ENCODE peak calls at places on chromosomes 6 and 20, in eight cellular contexts. One of them, this sample, is unnamed.

GRCh38 chr6:26421259-26422144 is 18.8 kb upstream of the BTN3A3 start:
- DNase-seq in sigmoid colon: peak; percentile 90
- DNase-seq in Panc1: peak; percentile 69
- DNase-seq in transverse colon: peak; percentile 74
- DNase-seq in stomach: peak; percentile 73
- DNase-seq in GM12878: peak; percentile 43
- DNase-seq in breast epithelium: peak; percentile 60
- DNase-seq in HCT116: peak; percentile 86
- DNase-seq in this sample: peak; percentile 76

GRCh38 chr20:37394543-37395410 is 48.8 kb downstream of the SRC start:
- DNase-seq in sigmoid colon: no peak
- DNase-seq in Panc1: no peak
- DNase-seq in transverse colon: no peak
- DNase-seq in stomach: no peak
- DNase-seq in GM12878: no peak
- DNase-seq in breast epithelium: no peak
- DNase-seq in HCT116: no peak
- DNase-seq in this sample: no peak

GRCh38 chr6:140921366-140922226 is 1211.1 kb upstream of the GJE1 start:
- DNase-seq in sigmoid colon: no peak
- DNase-seq in Panc1: peak; percentile 72
- DNase-seq in transverse colon: peak; percentile 19
- DNase-seq in stomach: no peak
- DNase-seq in GM12878: no peak
- DNase-seq in breast epithelium: no peak
- DNase-seq in HCT116: peak; percentile 65
- DNase-seq in this sample: no peak

GRCh38 chr6:50842861-50843384 is 24.3 kb downstream of the TFAP2B start:
- DNase-seq in sigmoid colon: no peak
- DNase-seq in Panc1: no peak
- DNase-seq in transverse colon: no peak
- DNase-seq in stomach: no peak
- DNase-seq in GM12878: no peak
- DNase-seq in breast epithelium: no peak
- DNase-seq in HCT116: no peak
- DNase-seq in this sample: no peak

GRCh38 chr6:168111911-168112310 is 32.9 kb upstream of the FRMD1 start:
- DNase-seq in sigmoid colon: no peak
- DNase-seq in Panc1: no peak
- DNase-seq in transverse colon: no peak
- DNase-seq in stomach: no peak
- DNase-seq in GM12878: no peak
- DNase-seq in breast epithelium: no peak
- DNase-seq in HCT116: no peak
- DNase-seq in this sample: no peak

GRCh38 chr20:58538752-58539151 is 23.6 kb upstream of the APCDD1L start:
- DNase-seq in sigmoid colon: peak; percentile 6
- DNase-seq in Panc1: no peak
- DNase-seq in transverse colon: no peak
- DNase-seq in stomach: no peak
- DNase-seq in GM12878: no peak
- DNase-seq in breast epithelium: no peak
- DNase-seq in HCT116: no peak
- DNase-seq in this sample: no peak

GRCh38 chr6:29723666-29724588 is 693 bp downstream of the HLA-F start:
- DNase-seq in sigmoid colon: no peak
- DNase-seq in Panc1: no peak
- DNase-seq in transverse colon: peak; percentile 72
- DNase-seq in stomach: peak; percentile 67
- DNase-seq in GM12878: no peak
- DNase-seq in breast epithelium: no peak
- DNase-seq in HCT116: no peak
- DNase-seq in this sample: peak; percentile 78

GRCh38 chr6:79841577-79842381 is 105.6 kb downstream of the ELOVL4 start:
- DNase-seq in sigmoid colon: no peak
- DNase-seq in Panc1: no peak
- DNase-seq in transverse colon: no peak
- DNase-seq in stomach: no peak
- DNase-seq in GM12878: no peak
- DNase-seq in breast epithelium: no peak
- DNase-seq in HCT116: no peak
- DNase-seq in this sample: no peak

GRCh38 chr6:56232446-56232845 is 14.9 kb downstream of the COL21A1 start:
- DNase-seq in sigmoid colon: no peak
- DNase-seq in Panc1: no peak
- DNase-seq in transverse colon: no peak
- DNase-seq in stomach: no peak
- DNase-seq in GM12878: no peak
- DNase-seq in breast epithelium: no peak
- DNase-seq in HCT116: no peak
- DNase-seq in this sample: no peak

GRCh38 chr6:44564906-44565524 is 177.5 kb downstream of the CDC5L start:
- DNase-seq in sigmoid colon: no peak
- DNase-seq in Panc1: no peak
- DNase-seq in transverse colon: no peak
- DNase-seq in stomach: no peak
- DNase-seq in GM12878: no peak
- DNase-seq in breast epithelium: no peak
- DNase-seq in HCT116: no peak
- DNase-seq in this sample: no peak

GRCh38 chr20:20360464-20360863 is 7.4 kb upstream of the INSM1 start:
- DNase-seq in sigmoid colon: no peak
- DNase-seq in Panc1: peak; percentile 39
- DNase-seq in transverse colon: peak; percentile 54
- DNase-seq in stomach: peak; percentile 45
- DNase-seq in GM12878: no peak
- DNase-seq in breast epithelium: no peak
- DNase-seq in HCT116: peak; percentile 40
- DNase-seq in this sample: no peak

GRCh38 chr6:35906499-35906846 is 14.4 kb downstream of the SRPK1 start:
- DNase-seq in sigmoid colon: no peak
- DNase-seq in Panc1: no peak
- DNase-seq in transverse colon: no peak
- DNase-seq in stomach: no peak
- DNase-seq in GM12878: no peak
- DNase-seq in breast epithelium: no peak
- DNase-seq in HCT116: no peak
- DNase-seq in this sample: no peak

GRCh38 chr20:37638527-37638926 is 55.3 kb upstream of the CTNNBL1 start:
- DNase-seq in sigmoid colon: no peak
- DNase-seq in Panc1: no peak
- DNase-seq in transverse colon: no peak
- DNase-seq in stomach: no peak
- DNase-seq in GM12878: no peak
- DNase-seq in breast epithelium: no peak
- DNase-seq in HCT116: no peak
- DNase-seq in this sample: no peak

GRCh38 chr6:163180874-163181541 is 233.5 kb upstream of the QKI start:
- DNase-seq in sigmoid colon: peak; percentile 84
- DNase-seq in Panc1: peak; percentile 50
- DNase-seq in transverse colon: peak; percentile 29
- DNase-seq in stomach: peak; percentile 77
- DNase-seq in GM12878: no peak
- DNase-seq in breast epithelium: no peak
- DNase-seq in HCT116: peak; percentile 41
- DNase-seq in this sample: no peak

GRCh38 chr6:82017316-82017715 is 230.2 kb downstream of the IBTK start:
- DNase-seq in sigmoid colon: peak; percentile 82
- DNase-seq in Panc1: no peak
- DNase-seq in transverse colon: no peak
- DNase-seq in stomach: no peak
- DNase-seq in GM12878: no peak
- DNase-seq in breast epithelium: no peak
- DNase-seq in HCT116: peak; percentile 55
- DNase-seq in this sample: no peak

GRCh38 chr20:23078351-23078993 is 7.7 kb downstream of the CD93 start:
- DNase-seq in sigmoid colon: peak; percentile 56
- DNase-seq in Panc1: no peak
- DNase-seq in transverse colon: no peak
- DNase-seq in stomach: no peak
- DNase-seq in GM12878: no peak
- DNase-seq in breast epithelium: no peak
- DNase-seq in HCT116: no peak
- DNase-seq in this sample: no peak

GRCh38 chr6:129672883-129673631 is 36.9 kb downstream of the ARHGAP18 start:
- DNase-seq in sigmoid colon: no peak
- DNase-seq in Panc1: peak; percentile 27
- DNase-seq in transverse colon: no peak
- DNase-seq in stomach: no peak
- DNase-seq in GM12878: peak; percentile 60
- DNase-seq in breast epithelium: no peak
- DNase-seq in HCT116: peak; percentile 80
- DNase-seq in this sample: no peak

GRCh38 chr6:165811512-165811911 is 148.5 kb upstream of the PDE10A start:
- DNase-seq in sigmoid colon: no peak
- DNase-seq in Panc1: no peak
- DNase-seq in transverse colon: no peak
- DNase-seq in stomach: no peak
- DNase-seq in GM12878: no peak
- DNase-seq in breast epithelium: no peak
- DNase-seq in HCT116: no peak
- DNase-seq in this sample: no peak

GRCh38 chr6:39396854-39397253 is 74.4 kb upstream of the KCNK16 start:
- DNase-seq in sigmoid colon: no peak
- DNase-seq in Panc1: no peak
- DNase-seq in transverse colon: no peak
- DNase-seq in stomach: no peak
- DNase-seq in GM12878: no peak
- DNase-seq in breast epithelium: no peak
- DNase-seq in HCT116: no peak
- DNase-seq in this sample: no peak

GRCh38 chr6:169411722-169412121 is 158.1 kb upstream of the THBS2 start:
- DNase-seq in sigmoid colon: no peak
- DNase-seq in Panc1: no peak
- DNase-seq in transverse colon: no peak
- DNase-seq in stomach: no peak
- DNase-seq in GM12878: no peak
- DNase-seq in breast epithelium: no peak
- DNase-seq in HCT116: no peak
- DNase-seq in this sample: no peak

GRCh38 chr6:169417101-169417500 is 163.5 kb upstream of the THBS2 start:
- DNase-seq in sigmoid colon: no peak
- DNase-seq in Panc1: no peak
- DNase-seq in transverse colon: no peak
- DNase-seq in stomach: no peak
- DNase-seq in GM12878: no peak
- DNase-seq in breast epithelium: no peak
- DNase-seq in HCT116: no peak
- DNase-seq in this sample: no peak

GRCh38 chr6:169415179-169415578 is 161.5 kb upstream of the THBS2 start:
- DNase-seq in sigmoid colon: no peak
- DNase-seq in Panc1: no peak
- DNase-seq in transverse colon: no peak
- DNase-seq in stomach: no peak
- DNase-seq in GM12878: no peak
- DNase-seq in breast epithelium: no peak
- DNase-seq in HCT116: no peak
- DNase-seq in this sample: no peak

GRCh38 chr6:169420912-169421543 is 167.4 kb upstream of the THBS2 start:
- DNase-seq in sigmoid colon: no peak
- DNase-seq in Panc1: no peak
- DNase-seq in transverse colon: peak; percentile 50
- DNase-seq in stomach: peak; percentile 59
- DNase-seq in GM12878: no peak
- DNase-seq in breast epithelium: no peak
- DNase-seq in HCT116: peak; percentile 26
- DNase-seq in this sample: no peak

DNA sequence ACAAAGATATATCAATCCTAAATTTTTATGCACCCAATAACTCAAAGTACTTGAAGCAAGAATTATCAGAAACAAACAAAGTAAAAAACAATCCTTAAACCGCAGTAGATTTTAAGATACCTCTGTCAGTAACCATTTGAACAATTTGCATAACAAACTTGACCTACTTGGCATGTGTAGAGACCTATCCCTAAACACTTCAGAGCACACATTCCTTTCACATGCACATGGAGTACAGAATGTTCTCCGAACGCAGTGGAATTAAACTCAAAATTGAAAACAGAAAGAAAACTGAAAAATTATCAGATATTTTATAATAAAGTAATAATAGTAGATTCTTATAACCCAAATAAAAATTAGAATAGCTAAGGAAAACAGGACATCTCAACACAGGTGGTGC is 162.6 kb upstream of the THBS2 start:
- DNase-seq in sigmoid colon: no peak
- DNase-seq in Panc1: no peak
- DNase-seq in transverse colon: no peak
- DNase-seq in stomach: no peak
- DNase-seq in GM12878: no peak
- DNase-seq in breast epithelium: no peak
- DNase-seq in HCT116: no peak
- DNase-seq in this sample: no peak
- TF ChIP-seq POLR2AphosphoS5 in sigmoid colon: no peak
- TF ChIP-seq POLR2AphosphoS5 in Panc1: no peak
- TF ChIP-seq POLR2AphosphoS5 in transverse colon: no peak
- TF ChIP-seq POLR2AphosphoS5 in stomach: no peak
- TF ChIP-seq POLR2AphosphoS5 in GM12878: no peak
- TF ChIP-seq POLR2AphosphoS5 in breast epithelium: peak; percentile 59
- TF ChIP-seq POLR2AphosphoS5 in HCT116: no peak
- TF ChIP-seq POLR2AphosphoS5 in this sample: peak; percentile 80

GRCh38 chr6:77097940-77098339 is 365.4 kb downstream of the HTR1B start:
- DNase-seq in sigmoid colon: no peak
- DNase-seq in Panc1: no peak
- DNase-seq in transverse colon: no peak
- DNase-seq in stomach: no peak
- DNase-seq in GM12878: no peak
- DNase-seq in breast epithelium: no peak
- DNase-seq in HCT116: no peak
- DNase-seq in this sample: no peak
- H3K27ac ChIP-seq in sigmoid colon: no peak overlapping the region
- H3K27ac ChIP-seq in Panc1: no peak overlapping the region
- H3K27ac ChIP-seq in transverse colon: no peak overlapping the region
- H3K27ac ChIP-seq in stomach: no peak overlapping the region
- H3K27ac ChIP-seq in GM12878: no peak overlapping the region
- H3K27ac ChIP-seq in breast epithelium: no peak overlapping the region
- H3K27ac ChIP-seq in HCT116: no peak overlapping the region
- H3K27ac ChIP-seq in this sample: no peak overlapping the region

DNA sequence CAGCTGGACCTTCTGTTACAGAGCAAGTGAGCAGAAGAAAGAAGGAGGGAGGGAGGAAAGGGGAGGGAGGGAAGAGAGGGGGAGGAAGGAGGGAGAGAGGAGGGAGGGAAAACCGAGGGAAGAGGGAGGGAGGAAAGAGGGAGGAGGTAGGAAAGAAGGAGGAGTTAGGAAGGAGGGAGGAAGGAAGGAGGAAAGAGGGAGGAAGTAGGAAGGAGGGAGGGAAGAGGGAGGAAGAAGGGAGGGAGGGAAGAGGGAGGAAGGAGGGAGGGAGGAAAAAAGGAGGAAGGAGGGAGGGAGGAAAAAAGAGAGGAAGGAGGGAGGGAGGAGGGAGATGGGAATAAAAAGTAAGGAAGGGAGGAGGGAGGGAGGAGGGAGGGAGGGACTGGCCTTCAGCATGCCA is 191.8 kb downstream of the SYNDIG1 start:
- DNase-seq in sigmoid colon: no peak
- DNase-seq in Panc1: no peak
- DNase-seq in transverse colon: no peak
- DNase-seq in stomach: no peak
- DNase-seq in GM12878: no peak
- DNase-seq in breast epithelium: no peak
- DNase-seq in HCT116: no peak
- DNase-seq in this sample: no peak
- H3K4me1 ChIP-seq in sigmoid colon: no peaks in the 10 kb centered on the region
- H3K4me1 ChIP-seq in Panc1: no peaks in the 10 kb centered on the region
- H3K4me1 ChIP-seq in transverse colon: no peaks in the 10 kb centered on the region
- H3K4me1 ChIP-seq in stomach: no peaks in the 10 kb centered on the region
- H3K4me1 ChIP-seq in GM12878: no peaks in the 10 kb centered on the region
- H3K4me1 ChIP-seq in breast epithelium: no peaks in the 10 kb centered on the region
- H3K4me1 ChIP-seq in HCT116: peaks cover 12% of the 10 kb centered on the region
- H3K4me1 ChIP-seq in this sample: no peaks in the 10 kb centered on the region

GRCh38 chr6:21005816-21006553 is 471.7 kb downstream of the CDKAL1 start:
- DNase-seq in sigmoid colon: no peak
- DNase-seq in Panc1: peak; percentile 86
- DNase-seq in transverse colon: no peak
- DNase-seq in stomach: no peak
- DNase-seq in GM12878: peak; percentile 40
- DNase-seq in breast epithelium: no peak
- DNase-seq in HCT116: peak; percentile 85
- DNase-seq in this sample: no peak
- TF ChIP-seq POLR2AphosphoS5 in sigmoid colon: no peak
- TF ChIP-seq POLR2AphosphoS5 in Panc1: no peak
- TF ChIP-seq POLR2AphosphoS5 in transverse colon: no peak
- TF ChIP-seq POLR2AphosphoS5 in stomach: no peak
- TF ChIP-seq POLR2AphosphoS5 in GM12878: no peak
- TF ChIP-seq POLR2AphosphoS5 in breast epithelium: no peak
- TF ChIP-seq POLR2AphosphoS5 in HCT116: peak; percentile 67
- TF ChIP-seq POLR2AphosphoS5 in this sample: no peak